ENCODE peak calls at places on chromosomes 3 and 15, in five cellular contexts. Y is K562, O is transverse colon, A is upper lobe of left lung, N is GM12878. K is an unnamed sample.

GRCh38 chr3:72951259-72951722 is 45.3 kb upstream of the PPP4R2 start:
- DNase-seq in N (peak; percentile 44), A (no peak), Y (no peak), O (no peak), K (no peak)

GRCh38 chr15:99970891-99971330 is 237.7 kb upstream of the LYSMD4 start:
- DNase-seq in A (no peak), N (no peak), Y (no peak), O (no peak), K (no peak)

GRCh38 chr15:82197734-82198594 is 64.6 kb downstream of the EFL1 start:
- DNase-seq in Y (peak; percentile 60), O (peak; percentile 60), A (peak; percentile 42), N (peak; percentile 27), K (peak; percentile 72)

GRCh38 chr3:159775372-159775961 is 213.2 kb upstream of the IL12A start:
- DNase-seq in A (no peak), O (peak; percentile 43), N (no peak), Y (no peak), K (no peak)

GRCh38 chr15:62940755-62941361 is 101.7 kb upstream of the TPM1 start:
- DNase-seq in Y (no peak), O (peak; percentile 51), N (no peak), A (peak; percentile 48), K (peak; percentile 34)

GRCh38 chr3:132783152-132783551 is 60.9 kb upstream of the NPHP3 start:
- DNase-seq in A (no peak), N (no peak), O (no peak), Y (no peak), K (no peak)

GRCh38 chr3:9198805-9199386 is 50.5 kb downstream of the SRGAP3 start:
- DNase-seq in A (no peak), O (no peak), Y (no peak), N (no peak), K (no peak)

GRCh38 chr15:59801649-59802048 is 112.5 kb upstream of the BNIP2 start:
- DNase-seq in A (no peak), O (no peak), N (no peak), Y (no peak), K (no peak)

GRCh38 chr3:170163956-170164645 is 17.4 kb downstream of the PHC3 start:
- DNase-seq in A (no peak), N (no peak), Y (no peak), O (no peak), K (no peak)

GRCh38 chr3:150681037-150681436 is 22.7 kb downstream of the ERICH6 start:
- DNase-seq in A (no peak), O (no peak), Y (no peak), N (peak; percentile 48), K (no peak)

GRCh38 chr3:50365842-50366220 is 6.5 kb upstream of the TMEM115 start:
- DNase-seq in N (no peak), O (no peak), Y (no peak), A (no peak), K (no peak)

GRCh38 chr15:82933576-82933975 is 18.9 kb downstream of the HOMER2 start:
- DNase-seq in O (no peak), Y (no peak), N (no peak), A (no peak), K (no peak)

GRCh38 chr15:49124371-49124770 is 31.0 kb downstream of the COPS2 start:
- DNase-seq in O (no peak), Y (no peak), N (no peak), A (no peak), K (no peak)

GRCh38 chr3:73765878-73766564 is 141.3 kb upstream of the PDZRN3 start:
- DNase-seq in O (no peak), Y (no peak), N (no peak), A (no peak), K (no peak)

GRCh38 chr15:58562135-58562534 is 130.3 kb downstream of the LIPC start:
- DNase-seq in O (no peak), Y (no peak), A (no peak), N (no peak), K (no peak)

GRCh38 chr15:57375827-57376694 is at the start of gene CGNL1:
- DNase-seq in A (peak; percentile 60), Y (peak; percentile 40), O (peak; percentile 35), N (no peak), K (peak; percentile 71)

GRCh38 chr15:47506543-47507090 is 210.7 kb upstream of the SEMA6D start:
- DNase-seq in O (no peak), A (no peak), Y (no peak), N (no peak), K (no peak)

GRCh38 chr3:196842567-196843434 is 24.9 kb upstream of the SENP5 start:
- DNase-seq in N (no peak), Y (peak; percentile 56), A (no peak), O (no peak), K (no peak)

GRCh38 chr15:92454525-92455105 is 60.9 kb downstream of the ST8SIA2 start:
- DNase-seq in A (no peak), Y (no peak), N (no peak), O (no peak), K (no peak)

GRCh38 chr3:169215461-169215860 is 448.1 kb downstream of the MECOM start:
- DNase-seq in O (no peak), Y (no peak), A (no peak), N (no peak), K (no peak)

GRCh38 chr15:74170845-74171578 is 2.5 kb upstream of the ISLR start:
- DNase-seq in Y (no peak), O (no peak), N (no peak), A (no peak), K (peak; percentile 20)

GRCh38 chr3:48187579-48188265 is 495 bp downstream of the CDC25A start:
- DNase-seq in Y (peak; percentile 12), A (peak; percentile 63), N (no peak), O (peak; percentile 46), K (peak; percentile 50)

GRCh38 chr3:148861277-148861869 is 3.7 kb upstream of the CPA3 start:
- DNase-seq in A (no peak), N (no peak), O (no peak), Y (peak; percentile 31), K (no peak)

GRCh38 chr15:35783203-35783602 is 237.2 kb upstream of the DPH6 start:
- DNase-seq in Y (no peak), A (no peak), N (no peak), O (no peak), K (no peak)

GRCh38 chr15:100627789-100628395 is 25.5 kb downstream of the ASB7 start:
- DNase-seq in N (peak; percentile 43), A (peak; percentile 53), O (peak; percentile 70), Y (peak; percentile 61), K (peak; percentile 70)

GRCh38 chr3:45210308-45211038 is 15.6 kb downstream of the TMEM158 start:
- DNase-seq in A (peak; percentile 83), Y (peak; percentile 83), N (no peak), O (peak; percentile 90), K (peak; percentile 90)

GRCh38 chr3:195892355-195893120 is 15.8 kb downstream of the TNK2 start:
- DNase-seq in O (peak; percentile 38), N (no peak), A (no peak), Y (peak; percentile 28), K (no peak)

GRCh38 chr3:134460965-134461364 is 24.8 kb downstream of the ANAPC13 start:
- DNase-seq in Y (no peak), O (no peak), N (no peak), A (no peak), K (no peak)

GRCh38 chr15:101107625-101108457 is 144.0 kb downstream of the CHSY1 start:
- DNase-seq in N (no peak), Y (peak; percentile 74), O (no peak), A (no peak), K (no peak)

GRCh38 chr3:8756671-8757070 is 12.7 kb downstream of the OXTR start:
- DNase-seq in N (no peak), A (peak; percentile 19), O (no peak), Y (no peak), K (no peak)

GRCh38 chr3:186150234-186150830 is 41.4 kb upstream of the ETV5 start:
- DNase-seq in O (no peak), A (peak; percentile 25), N (no peak), Y (no peak), K (no peak)

GRCh38 chr3:186151077-186151971 is 42.4 kb upstream of the ETV5 start:
- DNase-seq in O (no peak), Y (no peak), N (peak; percentile 21), A (no peak), K (no peak)

GRCh38 chr3:186154641-186155040 is 45.8 kb upstream of the ETV5 start:
- DNase-seq in A (no peak), Y (no peak), O (no peak), N (no peak), K (no peak)

GRCh38 chr3:186152361-186152798 is 43.5 kb upstream of the ETV5 start:
- DNase-seq in A (peak; percentile 23), O (no peak), N (peak; percentile 7), Y (no peak), K (no peak)

DNA sequence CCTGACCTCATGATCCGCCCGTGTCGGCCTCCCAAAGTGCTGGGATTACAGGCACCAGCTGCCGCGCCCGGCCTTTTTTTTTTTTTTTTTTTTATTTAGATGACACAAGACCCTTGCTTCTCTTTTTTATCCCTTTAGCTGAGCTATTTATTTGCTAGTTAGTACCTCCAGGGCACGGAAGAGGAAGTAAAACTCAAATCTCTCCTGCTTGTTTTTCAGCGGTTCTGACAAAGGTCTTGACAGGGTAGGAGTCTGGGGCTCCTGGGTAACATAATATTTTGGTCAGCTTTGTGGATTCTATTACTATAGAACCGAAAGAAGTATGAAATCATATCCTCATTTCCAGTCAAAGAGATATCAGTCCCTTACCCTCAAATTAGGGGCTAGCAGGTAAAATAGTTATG is 44.0 kb upstream of the ETV5 start:
- DNase-seq in N (peak; percentile 60), O (no peak), A (no peak), Y (no peak), K (no peak)
- TF ChIP-seq EP300 in N (peak; percentile 68), O (no peak), A (no peak), Y (no peak), K (no peak)

GRCh38 chr3:40940651-40941050 is 258.7 kb upstream of the CTNNB1 start:
- DNase-seq in N (no peak), A (no peak), Y (no peak), O (no peak), K (no peak)

GRCh38 chr3:40939113-40940070 is 259.9 kb upstream of the CTNNB1 start:
- DNase-seq in Y (no peak), N (no peak), A (peak; percentile 77), O (no peak), K (no peak)
- TF ChIP-seq POLR2AphosphoS5 in Y (no peak), N (no peak), A (no peak), O (no peak), K (no peak)

GRCh38 chr15:31327674-31328424 is 1.2 kb downstream of the KLF13 start:
- DNase-seq in O (peak; percentile 82), A (peak; percentile 88), Y (peak; percentile 70), N (no peak), K (peak; percentile 76)
- TF ChIP-seq POLR2A in O (peak; percentile 60), A (peak; percentile 12), Y (no peak), N (peak; percentile 69), K (no peak)

GRCh38 chr3:193593666-193594025 is 638 bp downstream of the OPA1 start:
- DNase-seq in Y (peak; percentile 34), O (no peak), N (no peak), A (no peak), K (no peak)

GRCh38 chr3:193595939-193596487 is 3.0 kb downstream of the OPA1 start:
- DNase-seq in A (no peak), O (no peak), Y (no peak), N (no peak), K (no peak)

GRCh38 chr3:193590088-193590856 is 2.7 kb upstream of the OPA1 start:
- DNase-seq in O (no peak), Y (peak; percentile 50), N (no peak), A (peak; percentile 45), K (no peak)

GRCh38 chr3:193594946-193595689 is 2.1 kb downstream of the OPA1 start:
- DNase-seq in O (no peak), Y (no peak), A (no peak), N (no peak), K (no peak)

GRCh38 chr3:193592841-193593665 is at the start of gene OPA1:
- DNase-seq in N (peak; percentile 94), O (peak; percentile 97), Y (peak; percentile 97), A (peak; percentile 97), K (peak; percentile 97)
- TF ChIP-seq EP300 in N (peak; percentile 26), O (no peak), Y (peak; percentile 58), A (peak; percentile 92), K (no peak)

K was measured in stomach.